ENCODE peak calls at places on chromosomes 4 and X, in five cellular contexts. M is neuronal stem cell, Y is trophoblast cell, X is H1, L is H9. A is an unnamed sample. For H3K4me1, the result is how much of the 10 kb centered on the place peaks cover.

GRCh38 chrX:124256981-124257380 is 75.5 kb upstream of the TEX13D start:
- DNase-seq in M (no peak), Y (no peak), X (no peak), L (no peak), A (no peak)

GRCh38 chr4:20255251-20255586 is 3.5 kb downstream of the SLIT2 start:
- DNase-seq in M (no peak), Y (no peak), X (no peak), L (no peak), A (no peak)

GRCh38 chrX:133749370-133749769 is 236.0 kb downstream of the GPC3 start:
- DNase-seq in M (no peak), Y (no peak), X (no peak), L (no peak), A (no peak)

GRCh38 chr4:162075691-162076090 is 88.1 kb downstream of the FSTL5 start:
- DNase-seq in M (no peak), Y (peak), X (no peak), L (no peak), A (peak)

GRCh38 chr4:39062094-39062493 is at the start of gene KLHL5:
- DNase-seq in M (peak), Y (no peak), X (no peak), L (no peak), A (peak)

GRCh38 chrX:134513091-134513490 is 53.1 kb downstream of the HPRT1 start:
- DNase-seq in M (no peak), Y (peak), X (no peak), L (no peak), A (peak)

GRCh38 chr4:141702472-141703182 is 66.2 kb downstream of the IL15 start:
- DNase-seq in M (no peak), Y (no peak), X (no peak), L (peak), A (no peak)

GRCh38 chr4:39635023-39635422 is 3.6 kb downstream of the SMIM14 start:
- DNase-seq in M (no peak), Y (peak), X (no peak), L (peak), A (no peak)

GRCh38 chr4:98510757-98511517 is 147.5 kb downstream of the TSPAN5 start:
- DNase-seq in M (no peak), Y (peak), X (no peak), L (no peak), A (peak)

GRCh38 chr4:61336911-61337310 is 136.8 kb downstream of the ADGRL3 start:
- DNase-seq in M (peak), Y (no peak), X (no peak), L (peak), A (no peak)

GRCh38 chr4:8227201-8227770 is 28.2 kb downstream of the SH3TC1 start:
- DNase-seq in M (no peak), Y (no peak), X (no peak), L (no peak), A (no peak)

GRCh38 chrX:3345281-3346081 is 971 bp downstream of the MXRA5 start:
- DNase-seq in M (peak), Y (peak), X (peak), L (peak), A (peak)

GRCh38 chr4:162163892-162164759 is at the start of gene FSTL5:
- DNase-seq in M (peak), Y (peak), X (peak), L (peak), A (peak)

GRCh38 chrX:68432648-68433047 is 647 bp downstream of the OPHN1 start:
- DNase-seq in M (no peak), Y (peak), X (no peak), L (no peak), A (peak)

GRCh38 chrX:145729635-145730034 is 88.0 kb upstream of the SLITRK2 start:
- DNase-seq in M (no peak), Y (no peak), X (no peak), L (no peak), A (no peak)

GRCh38 chr4:129429566-129430339 is 333.8 kb downstream of the C4orf33 start:
- DNase-seq in M (no peak), Y (no peak), X (no peak), L (no peak), A (no peak)

GRCh38 chrX:39065051-39065871 is 264.0 kb downstream of the MID1IP1 start:
- DNase-seq in M (peak), Y (no peak), X (peak), L (peak), A (no peak)

DNA sequence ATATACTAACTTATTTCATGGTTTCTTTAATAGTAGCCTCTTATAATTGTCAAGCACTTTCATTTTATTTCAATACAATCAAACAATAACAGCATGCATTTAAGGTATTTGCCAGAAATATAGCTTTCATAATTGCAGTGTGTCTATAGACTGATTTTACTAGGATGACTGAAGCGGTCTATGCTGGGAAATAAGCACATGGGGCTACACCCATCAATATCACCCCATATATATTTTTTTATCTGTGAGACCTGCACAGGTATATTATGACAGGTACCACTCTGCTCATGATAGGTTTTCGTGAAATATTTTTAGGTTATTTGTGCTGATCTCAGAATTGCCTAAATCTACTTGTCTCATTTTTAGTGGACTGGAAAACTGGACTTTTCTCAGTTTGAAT is 229.1 kb upstream of the PITX2 start:
- DNase-seq in M (no peak), Y (no peak), X (no peak), L (no peak), A (no peak)
- H3K4me1 ChIP-seq in M (under half), Y (under half), X (under half), L (under half), A (under half)

DNA sequence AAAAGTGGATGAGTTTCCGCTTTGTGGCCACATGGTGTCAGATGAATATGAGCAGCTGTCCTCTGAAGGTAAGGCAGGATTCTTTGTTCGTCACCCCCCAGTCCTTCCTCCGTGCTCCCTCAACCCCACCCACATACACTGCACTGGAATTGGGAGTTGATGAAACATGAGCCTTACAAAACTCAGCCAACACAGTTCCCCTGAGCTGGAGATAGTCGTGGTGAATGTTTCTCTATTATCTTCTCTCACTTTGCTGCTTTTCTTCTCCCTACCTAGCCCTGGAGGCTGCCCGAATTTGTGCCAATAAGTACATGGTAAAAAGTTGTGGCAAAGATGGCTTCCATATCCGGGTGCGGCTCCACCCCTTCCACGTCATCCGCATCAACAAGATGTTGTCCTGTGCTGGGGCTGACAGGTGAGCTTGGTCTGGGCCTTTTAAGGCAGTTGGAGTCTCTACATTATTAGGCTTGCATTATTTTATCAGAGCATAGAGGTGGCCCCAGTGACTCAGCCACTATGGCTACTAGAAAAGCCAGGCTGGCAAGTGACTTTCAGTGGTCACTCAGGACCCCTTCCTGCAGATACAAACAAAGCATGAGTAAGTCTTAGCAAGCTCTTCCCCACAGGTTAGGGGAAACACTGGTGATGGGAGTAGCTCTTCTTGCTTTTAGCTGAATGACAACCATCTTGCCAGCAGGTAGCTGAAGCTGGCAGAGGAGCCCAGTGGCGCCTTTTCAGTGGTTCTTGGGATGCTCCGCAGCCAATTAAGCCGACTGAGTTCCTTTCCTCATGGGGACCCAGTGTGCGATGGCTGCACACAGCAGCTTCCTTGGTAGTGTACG is 1.6 kb downstream of the RPL10 start:
- DNase-seq in M (no peak), Y (no peak), X (no peak), L (no peak), A (no peak)
- H4K8ac ChIP-seq in M (no peak), Y (no peak), X (no peak), L (no peak), A (no peak)

DNA sequence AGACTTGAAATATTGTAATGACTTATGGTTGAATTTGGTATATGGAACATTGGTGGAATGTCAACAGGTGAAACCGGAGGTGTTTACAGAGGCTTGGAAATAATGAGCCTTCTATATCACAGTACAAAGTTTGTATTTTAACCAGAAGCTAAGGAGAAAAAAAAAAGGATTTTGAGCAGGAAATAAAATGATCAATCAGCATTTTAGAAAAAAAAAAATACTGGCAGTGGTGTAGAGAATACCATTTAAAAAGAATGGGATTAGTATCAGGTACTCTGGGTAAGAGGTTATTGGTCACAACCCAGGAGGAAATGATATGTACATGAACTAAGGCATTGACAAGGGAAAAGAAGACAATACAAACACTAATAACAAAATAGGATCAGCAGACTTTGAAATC is 587.1 kb upstream of the HTR2C start:
- DNase-seq in M (no peak), Y (no peak), X (no peak), L (no peak), A (no peak)
- H2AK5ac ChIP-seq in M (no peak), Y (no peak), X (no peak), L (no peak), A (no peak)

GRCh38 chr4:132763465-132763864 is 385.6 kb upstream of the PCDH10 start:
- DNase-seq in M (no peak), Y (no peak), X (no peak), L (no peak), A (no peak)
- H3K4me1 ChIP-seq in M (under half), Y (under half), X (under half), L (under half), A (under half)

A was measured in mesenchymal stem cell.